ENCODE peak calls at places on chromosomes 13 and 19, in eight cellular contexts. I is left lung; X is GM23248; Q is heart right ventricle; Z is CD8-positive, alpha-beta T cell; U is SK-N-SH; R is osteoblast; O is ovary. G is an unnamed sample.

GRCh38 chr19:9498183-9498902 is at the start of gene ZNF560:
- DNase-seq in Z (no peak), I (no peak), O (peak; percentile 11), X (peak; percentile 59), Q (no peak), U (peak; percentile 56), R (no peak), G (peak; percentile 47)

GRCh38 chr13:37753776-37754175 is 115.8 kb downstream of the TRPC4 start:
- DNase-seq in U (no peak), I (no peak), Z (no peak), X (no peak), Q (no peak), O (no peak), R (no peak), G (no peak)

GRCh38 chr19:13794388-13794751 is 873 bp upstream of the ZSWIM4 start:
- DNase-seq in Q (peak; percentile 86), O (peak; percentile 80), U (no peak), Z (no peak), R (peak; percentile 91), I (no peak), X (peak; percentile 97), G (no peak)

GRCh38 chr13:29948246-29948645 is 97.8 kb upstream of the UBL3 start:
- DNase-seq in Q (no peak), U (no peak), Z (no peak), R (no peak), X (peak; percentile 34), I (no peak), O (no peak), G (no peak)

GRCh38 chr19:35860818-35861639 is 4.3 kb downstream of the KIRREL2 start:
- DNase-seq in I (peak; percentile 78), R (peak; percentile 85), O (no peak), Q (no peak), U (no peak), X (no peak), Z (no peak), G (peak; percentile 99)

GRCh38 chr13:67509039-67509438 is 278.9 kb upstream of the PCDH9 start:
- DNase-seq in I (peak; percentile 8), Z (no peak), O (no peak), Q (no peak), R (no peak), U (no peak), X (no peak), G (no peak)

GRCh38 chr19:14450876-14451275 is 17.8 kb downstream of the PKN1 start:
- DNase-seq in U (no peak), Q (no peak), R (no peak), Z (no peak), O (no peak), X (no peak), I (no peak), G (no peak)

GRCh38 chr13:71368301-71368700 is 498.7 kb downstream of the DACH1 start:
- DNase-seq in R (no peak), X (no peak), U (peak; percentile 7), Z (no peak), I (no peak), Q (no peak), O (no peak), G (no peak)

GRCh38 chr13:39676315-39676876 is 20.9 kb downstream of the COG6 start:
- DNase-seq in X (peak; percentile 66), I (no peak), Q (peak; percentile 36), R (no peak), Z (no peak), O (no peak), U (peak; percentile 19), G (peak; percentile 5)

GRCh38 chr13:32164622-32165268 is 133.2 kb downstream of the FRY start:
- DNase-seq in X (peak; percentile 76), O (no peak), I (no peak), U (peak; percentile 46), R (peak; percentile 34), Z (no peak), Q (no peak), G (peak; percentile 37)

GRCh38 chr13:98839826-98840769 is 87.6 kb upstream of the SLC15A1 start:
- DNase-seq in R (no peak), I (no peak), O (peak; percentile 29), X (peak; percentile 81), U (peak; percentile 72), Q (peak; percentile 56), Z (peak; percentile 55), G (peak; percentile 71)

GRCh38 chr19:33471111-33471996 is 50.2 kb downstream of the PEPD start:
- DNase-seq in O (no peak), X (no peak), U (peak; percentile 75), Z (peak; percentile 21), R (peak; percentile 49), I (peak; percentile 21), Q (no peak), G (no peak)

GRCh38 chr13:48975101-48975925 is at the start of gene FNDC3A:
- DNase-seq in X (peak; percentile 77), U (peak; percentile 94), R (peak; percentile 96), I (no peak), O (peak; percentile 71), Z (no peak), Q (peak; percentile 23), G (peak; percentile 89)

GRCh38 chr13:90594694-90595093 is 752.8 kb upstream of the MIR17HG start:
- DNase-seq in Z (no peak), O (no peak), I (no peak), U (no peak), R (no peak), X (peak; percentile 52), Q (no peak), G (no peak)

GRCh38 chr13:38535271-38535670 is 151.6 kb upstream of the FREM2 start:
- DNase-seq in U (no peak), X (no peak), I (no peak), O (no peak), R (no peak), Q (no peak), Z (no peak), G (no peak)

GRCh38 chr19:55482128-55482961 is 2.6 kb upstream of the NAT14 start:
- DNase-seq in Q (no peak), I (peak; percentile 76), U (no peak), O (no peak), R (peak; percentile 62), X (no peak), Z (no peak), G (no peak)

GRCh38 chr13:30421093-30422055 is 919 bp upstream of the UBE2L5 start:
- DNase-seq in O (peak; percentile 80), Z (peak; percentile 60), U (peak; percentile 77), X (peak; percentile 94), R (peak; percentile 97), I (peak; percentile 97), Q (peak; percentile 86), G (peak; percentile 89)

GRCh38 chr13:73849292-73849691 is 284.9 kb downstream of the KLF12 start:
- DNase-seq in I (no peak), Z (no peak), Q (no peak), X (peak; percentile 61), O (no peak), R (peak; percentile 29), U (no peak), G (peak; percentile 19)

DNA sequence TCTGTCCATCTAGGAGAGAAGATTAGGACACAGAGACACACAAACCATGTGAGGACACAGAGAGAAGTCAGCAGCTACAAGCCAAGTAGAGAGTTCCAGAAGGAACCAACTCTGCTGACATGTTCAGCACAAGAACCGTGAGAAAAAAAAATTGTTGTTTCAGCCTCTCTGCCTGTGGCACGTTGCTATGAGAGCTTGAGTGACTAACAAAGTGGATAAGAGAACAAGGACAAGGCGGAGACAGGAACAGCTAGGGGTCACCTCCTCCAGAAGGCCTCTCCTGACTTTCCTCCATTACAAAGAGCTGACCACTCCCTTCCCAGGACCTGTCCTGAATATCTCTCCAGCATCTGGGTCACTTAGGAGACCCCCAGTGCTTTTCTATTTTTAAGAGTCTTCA is 5.6 kb upstream of the SIGLEC12 start:
- DNase-seq in X (no peak), Q (no peak), I (no peak), O (no peak), R (no peak), U (no peak), Z (no peak), G (no peak)
- H3K27me3 ChIP-seq in X (no peaks in the 10 kb centered on the region), Q (peaks cover 28% of the 10 kb centered on the region), I (peaks cover 31% of the 10 kb centered on the region), O (no peaks in the 10 kb centered on the region), R (peaks cover 3% of the 10 kb centered on the region), U (peaks cover 31% of the 10 kb centered on the region), Z (no peaks in the 10 kb centered on the region), G (no peaks in the 10 kb centered on the region)

DNA sequence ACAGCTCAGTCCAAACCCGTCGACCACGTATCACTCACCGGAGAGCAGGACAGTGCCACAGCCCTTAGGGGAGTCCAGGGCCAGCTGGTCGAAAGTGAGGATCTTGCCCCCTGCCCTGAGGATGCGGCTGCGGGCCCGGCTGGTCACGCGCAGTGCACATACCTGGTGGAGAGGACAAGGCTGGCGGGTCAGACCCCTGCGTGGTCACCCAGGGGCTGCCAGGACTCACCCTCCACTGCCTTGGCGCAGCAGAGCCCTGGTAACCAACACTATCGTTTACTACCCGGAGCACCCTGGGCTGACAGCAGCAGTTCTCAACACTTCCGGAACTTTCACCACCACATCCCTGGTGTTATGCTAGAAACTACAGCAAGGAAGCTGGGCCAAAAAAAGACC is 1.2 kb upstream of the FAM83E start:
- DNase-seq in Q (no peak), U (no peak), O (no peak), R (peak; percentile 87), Z (no peak), I (peak; percentile 81), X (no peak), G (no peak)
- H3K4me3 ChIP-seq in Q (no peak overlapping the region), U (no peak overlapping the region), O (no peak overlapping the region), R (no peak overlapping the region), Z (no peak overlapping the region), I (no peak overlapping the region), X (no peak overlapping the region), G (no peak overlapping the region)

GRCh38 chr13:106555631-106556328 is 12.2 kb downstream of the ARGLU1 start:
- DNase-seq in X (peak; percentile 39), O (no peak), I (no peak), U (no peak), R (peak; percentile 50), Z (no peak), Q (no peak), G (no peak)

GRCh38 chr13:106548064-106548696 is 12.7 kb upstream of the EFNB2 start:
- DNase-seq in U (no peak), O (no peak), X (no peak), R (no peak), Z (no peak), I (no peak), Q (no peak), G (no peak)

GRCh38 chr13:106550570-106551135 is 15.2 kb upstream of the EFNB2 start:
- DNase-seq in U (no peak), Z (no peak), X (no peak), Q (no peak), R (no peak), O (no peak), I (no peak), G (no peak)
- H3K36me3 ChIP-seq in U (peaks cover 77% of the 10 kb centered on the region), Z (peaks cover 31% of the 10 kb centered on the region), X (peaks cover 45% of the 10 kb centered on the region), Q (peaks cover 75% of the 10 kb centered on the region), R (peaks cover 29% of the 10 kb centered on the region), O (no peaks in the 10 kb centered on the region), I (no peaks in the 10 kb centered on the region), G (peaks cover 11% of the 10 kb centered on the region)

DNA sequence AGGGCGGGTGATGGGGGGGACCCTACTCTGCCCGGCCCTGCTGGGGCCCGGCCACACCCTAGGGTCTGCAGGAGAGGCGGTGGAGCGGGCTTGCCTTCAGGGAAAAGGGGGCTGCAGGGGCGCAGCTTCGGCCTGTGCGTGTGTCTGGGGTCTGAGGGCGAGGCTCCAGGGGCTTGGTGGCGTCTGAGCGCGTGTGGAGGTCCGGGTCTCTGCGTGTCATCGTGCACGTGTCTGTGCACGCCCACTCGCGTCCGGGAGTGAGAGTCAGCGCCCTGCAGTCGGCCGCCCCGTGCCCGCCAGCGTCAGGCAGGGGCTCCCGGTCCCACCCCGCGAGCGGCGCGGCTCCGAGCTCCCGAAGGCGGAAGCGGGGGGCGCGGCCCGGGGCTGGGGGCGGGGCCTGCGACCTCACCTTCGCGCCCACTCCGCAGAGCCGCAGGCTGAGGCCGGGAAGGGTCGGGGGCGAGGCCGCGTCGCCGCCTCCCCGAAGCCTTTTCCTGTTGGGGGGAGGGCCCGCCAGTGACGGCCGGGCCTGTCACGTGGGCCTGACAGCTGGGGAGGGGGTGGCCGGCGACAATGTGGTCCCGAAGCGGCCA is at the start of gene ARHGAP45:
- DNase-seq in Z (peak; percentile 94), R (no peak), U (peak; percentile 66), Q (no peak), I (peak; percentile 93), X (peak; percentile 63), O (no peak), G (peak; percentile 94)
- H3K27me3 ChIP-seq in Z (no peaks in the 10 kb centered on the region), R (peaks cover 47% of the 10 kb centered on the region), U (peaks cover 37% of the 10 kb centered on the region), Q (peaks cover 80% of the 10 kb centered on the region), I (peaks cover 41% of the 10 kb centered on the region), X (peaks cover 31% of the 10 kb centered on the region), O (peaks cover 20% of the 10 kb centered on the region), G (peaks cover 43% of the 10 kb centered on the region)